ENCODE peak calls at places on chromosomes 1 and 21, in six cellular contexts. Q, D, K, R, M and X are unnamed samples.

GRCh38 chr1:162605225-162605927 is 26.9 kb upstream of the DDR2 start:
- DNase-seq in K (no peak), R (no peak), Q (peak), M (peak), D (no peak), X (no peak)

GRCh38 chr1:101235696-101236545 is 898 bp upstream of the S1PR1 start:
- DNase-seq in D (peak), M (peak), K (peak), Q (peak), R (no peak), X (peak)

GRCh38 chr1:246566808-246567154 is 525 bp downstream of the CNST start:
- DNase-seq in R (no peak), M (peak), Q (no peak), K (no peak), D (no peak), X (no peak)

GRCh38 chr1:212109713-212110112 is 74.2 kb downstream of the DTL start:
- DNase-seq in R (no peak), K (no peak), Q (no peak), D (no peak), M (no peak), X (no peak)

GRCh38 chr1:240219104-240219503 is 127.4 kb downstream of the FMN2 start:
- DNase-seq in R (no peak), D (no peak), Q (no peak), K (no peak), M (no peak), X (no peak)

GRCh38 chr1:197269053-197269452 is 1.0 kb downstream of the CRB1 start:
- DNase-seq in K (no peak), R (no peak), Q (no peak), M (no peak), D (no peak), X (no peak)

GRCh38 chr1:59926381-59927243 is at the start of gene CYP2J2:
- DNase-seq in Q (peak), R (no peak), K (peak), M (peak), D (peak), X (no peak)

GRCh38 chr1:59506952-59507351 is 210.1 kb downstream of the FGGY start:
- DNase-seq in D (no peak), M (peak), Q (peak), K (peak), R (no peak), X (no peak)

DNA sequence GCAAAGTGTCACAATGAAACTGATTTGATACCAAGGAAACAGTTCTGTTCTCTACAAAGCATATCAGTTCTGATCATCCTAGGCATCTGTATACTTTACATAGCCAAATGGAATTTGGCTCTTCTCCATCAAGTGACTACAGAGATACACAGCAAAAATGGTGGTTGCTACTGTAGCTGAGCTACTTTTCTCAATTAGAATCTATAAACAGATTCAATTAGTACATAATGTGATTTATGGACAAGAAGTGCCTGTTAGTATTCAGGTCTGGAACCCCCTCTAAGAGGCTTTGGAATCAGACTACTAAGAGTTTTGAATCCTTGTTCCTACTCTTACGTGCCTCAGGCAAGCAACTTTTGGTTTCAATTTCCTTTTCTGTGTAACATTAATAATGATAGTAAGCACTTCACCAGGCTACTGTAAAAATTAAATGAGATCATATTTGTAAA is 25.5 kb downstream of the C21orf91 start:
- DNase-seq in Q (peak), D (no peak), M (no peak), K (no peak), R (peak), X (no peak)
- H3K4me3 ChIP-seq in Q (peak), D (peak), M (no peak), K (peak), R (peak), X (peak)

GRCh38 chr21:38148046-38148445 is 108.7 kb upstream of the KCNJ15 start:
- DNase-seq in Q (no peak), M (peak), D (no peak), R (no peak), K (no peak), X (no peak)
- H3K4me3 ChIP-seq in Q (no peak), M (no peak), D (no peak), R (no peak), K (no peak), X (no peak)

DNA sequence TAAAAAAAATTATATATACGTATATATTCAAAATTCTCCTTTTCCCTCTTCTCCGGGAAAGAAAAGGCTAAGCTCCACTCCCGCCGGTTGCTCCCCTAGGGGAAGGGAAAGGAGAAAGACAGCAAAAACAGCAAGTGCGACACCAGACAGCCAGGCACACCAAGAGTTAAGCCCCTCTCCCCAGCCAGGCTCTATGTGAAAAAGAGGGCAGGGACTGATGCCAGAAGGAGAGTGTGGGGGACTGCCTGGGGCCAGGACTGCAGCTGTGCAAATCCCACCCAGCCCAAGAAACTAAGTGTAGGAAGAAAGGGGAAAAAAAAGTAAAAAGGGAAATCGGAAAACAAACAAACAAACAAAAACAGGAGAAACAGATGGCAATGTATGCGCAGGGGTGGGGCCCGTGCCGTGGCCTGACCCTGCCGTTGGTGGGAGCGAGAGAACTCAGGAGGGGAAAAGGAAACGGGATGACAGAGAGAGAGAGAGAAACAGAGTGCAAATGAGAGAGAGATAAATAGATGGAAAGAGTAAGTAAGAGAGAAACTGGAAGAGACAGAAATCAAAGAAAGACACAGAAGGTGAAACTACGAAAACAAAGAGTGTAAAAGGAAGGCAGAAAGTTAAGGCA is 27.6 kb upstream of the FMO1 start:
- DNase-seq in D (no peak), Q (peak), K (no peak), M (no peak), R (no peak), X (no peak)
- H3K4me3 ChIP-seq in D (no peak), Q (peak), K (no peak), M (no peak), R (no peak), X (no peak)

GRCh38 chr1:10506677-10507047 is 31.9 kb downstream of the PEX14 start:
- DNase-seq in D (no peak), R (no peak), Q (no peak), M (no peak), K (no peak), X (no peak)
- H3K4me3 ChIP-seq in D (no peak), R (no peak), Q (no peak), M (no peak), K (no peak), X (no peak)

GRCh38 chr1:55043011-55043410 is 3.7 kb downstream of the PCSK9 start:
- DNase-seq in D (no peak), K (no peak), Q (no peak), M (no peak), R (no peak), X (no peak)

GRCh38 chr1:55040083-55040952 is 970 bp downstream of the PCSK9 start:
- DNase-seq in M (no peak), R (no peak), Q (no peak), K (no peak), D (no peak), X (no peak)

GRCh38 chr1:55041613-55042012 is 2.3 kb downstream of the PCSK9 start:
- DNase-seq in D (no peak), K (no peak), M (no peak), R (no peak), Q (no peak), X (no peak)

GRCh38 chr1:55039342-55040082 is at the start of gene PCSK9:
- DNase-seq in R (no peak), M (peak), D (peak), K (peak), Q (peak), X (no peak)

GRCh38 chr1:55040953-55041494 is 1.7 kb downstream of the PCSK9 start:
- DNase-seq in K (no peak), Q (no peak), D (no peak), R (no peak), M (no peak), X (no peak)
- H3K4me3 ChIP-seq in K (peak), Q (no peak), D (peak), R (no peak), M (peak), X (no peak)